ENCODE peak calls at places on chromosomes 3 and 15, in eight cellular contexts. One of them, this sample, is unnamed.

GRCh38 chr15:57041416-57041815 is 123.0 kb downstream of the TCF12 start:
- DNase-seq in posterior cingulate gyrus: no peak
- DNase-seq in stimulated activated CD4-positive, alpha-beta T cell treated with anti-CD3 and anti-CD28 coated beads, Interleukin-12 subunit alpha, Interleukin-12 subunit beta, amount 100 ng/mL, for 4 hours: no peak
- DNase-seq in NCI-H1092: no peak
- DNase-seq in AG08395: no peak
- DNase-seq in aorta: no peak
- DNase-seq in WTC11: no peak
- DNase-seq in posterior vena cava: no peak
- DNase-seq in this sample: no peak

GRCh38 chr3:13012228-13012691 is 61.0 kb downstream of the IQSEC1 start:
- DNase-seq in posterior cingulate gyrus: peak
- DNase-seq in stimulated activated CD4-positive, alpha-beta T cell treated with anti-CD3 and anti-CD28 coated beads, Interleukin-12 subunit alpha, Interleukin-12 subunit beta, amount 100 ng/mL, for 4 hours: no peak
- DNase-seq in NCI-H1092: peak
- DNase-seq in AG08395: peak
- DNase-seq in aorta: peak
- DNase-seq in WTC11: no peak
- DNase-seq in posterior vena cava: peak
- DNase-seq in this sample: no peak

GRCh38 chr3:49092948-49093852 is 671 bp downstream of the QRICH1 start:
- DNase-seq in posterior cingulate gyrus: peak
- DNase-seq in stimulated activated CD4-positive, alpha-beta T cell treated with anti-CD3 and anti-CD28 coated beads, Interleukin-12 subunit alpha, Interleukin-12 subunit beta, amount 100 ng/mL, for 4 hours: peak
- DNase-seq in NCI-H1092: peak
- DNase-seq in AG08395: peak
- DNase-seq in aorta: peak
- DNase-seq in WTC11: peak
- DNase-seq in posterior vena cava: peak
- DNase-seq in this sample: peak

GRCh38 chr3:46471371-46471914 is 6.7 kb upstream of the LTF start:
- DNase-seq in posterior cingulate gyrus: no peak
- DNase-seq in stimulated activated CD4-positive, alpha-beta T cell treated with anti-CD3 and anti-CD28 coated beads, Interleukin-12 subunit alpha, Interleukin-12 subunit beta, amount 100 ng/mL, for 4 hours: no peak
- DNase-seq in NCI-H1092: no peak
- DNase-seq in AG08395: no peak
- DNase-seq in aorta: no peak
- DNase-seq in WTC11: no peak
- DNase-seq in posterior vena cava: peak
- DNase-seq in this sample: no peak

GRCh38 chr3:195221015-195221853 is 49.7 kb downstream of the XXYLT1 start:
- DNase-seq in posterior cingulate gyrus: peak
- DNase-seq in stimulated activated CD4-positive, alpha-beta T cell treated with anti-CD3 and anti-CD28 coated beads, Interleukin-12 subunit alpha, Interleukin-12 subunit beta, amount 100 ng/mL, for 4 hours: no peak
- DNase-seq in NCI-H1092: no peak
- DNase-seq in AG08395: peak
- DNase-seq in aorta: peak
- DNase-seq in WTC11: no peak
- DNase-seq in posterior vena cava: peak
- DNase-seq in this sample: no peak

GRCh38 chr15:53059273-53060043 is 269.3 kb upstream of the ONECUT1 start:
- DNase-seq in posterior cingulate gyrus: no peak
- DNase-seq in stimulated activated CD4-positive, alpha-beta T cell treated with anti-CD3 and anti-CD28 coated beads, Interleukin-12 subunit alpha, Interleukin-12 subunit beta, amount 100 ng/mL, for 4 hours: no peak
- DNase-seq in NCI-H1092: no peak
- DNase-seq in AG08395: no peak
- DNase-seq in aorta: no peak
- DNase-seq in WTC11: no peak
- DNase-seq in posterior vena cava: no peak
- DNase-seq in this sample: no peak

GRCh38 chr3:184757010-184757651 is 45.3 kb upstream of the MAGEF1 start:
- DNase-seq in posterior cingulate gyrus: peak
- DNase-seq in stimulated activated CD4-positive, alpha-beta T cell treated with anti-CD3 and anti-CD28 coated beads, Interleukin-12 subunit alpha, Interleukin-12 subunit beta, amount 100 ng/mL, for 4 hours: no peak
- DNase-seq in NCI-H1092: no peak
- DNase-seq in AG08395: peak
- DNase-seq in aorta: peak
- DNase-seq in WTC11: no peak
- DNase-seq in posterior vena cava: peak
- DNase-seq in this sample: no peak

GRCh38 chr15:65032823-65033537 is 3.5 kb upstream of the MTFMT start:
- DNase-seq in posterior cingulate gyrus: peak
- DNase-seq in stimulated activated CD4-positive, alpha-beta T cell treated with anti-CD3 and anti-CD28 coated beads, Interleukin-12 subunit alpha, Interleukin-12 subunit beta, amount 100 ng/mL, for 4 hours: peak
- DNase-seq in NCI-H1092: peak
- DNase-seq in AG08395: peak
- DNase-seq in aorta: peak
- DNase-seq in WTC11: peak
- DNase-seq in posterior vena cava: peak
- DNase-seq in this sample: peak

GRCh38 chr3:18369561-18370185 is 55.5 kb downstream of the SATB1 start:
- DNase-seq in posterior cingulate gyrus: peak
- DNase-seq in stimulated activated CD4-positive, alpha-beta T cell treated with anti-CD3 and anti-CD28 coated beads, Interleukin-12 subunit alpha, Interleukin-12 subunit beta, amount 100 ng/mL, for 4 hours: no peak
- DNase-seq in NCI-H1092: peak
- DNase-seq in AG08395: no peak
- DNase-seq in aorta: peak
- DNase-seq in WTC11: no peak
- DNase-seq in posterior vena cava: no peak
- DNase-seq in this sample: no peak

GRCh38 chr3:126784254-126784653 is 80.2 kb downstream of the CHCHD6 start:
- DNase-seq in posterior cingulate gyrus: no peak
- DNase-seq in stimulated activated CD4-positive, alpha-beta T cell treated with anti-CD3 and anti-CD28 coated beads, Interleukin-12 subunit alpha, Interleukin-12 subunit beta, amount 100 ng/mL, for 4 hours: no peak
- DNase-seq in NCI-H1092: no peak
- DNase-seq in AG08395: no peak
- DNase-seq in aorta: no peak
- DNase-seq in WTC11: no peak
- DNase-seq in posterior vena cava: no peak
- DNase-seq in this sample: no peak

GRCh38 chr3:177894021-177894690 is 642.1 kb upstream of the KCNMB2 start:
- DNase-seq in posterior cingulate gyrus: no peak
- DNase-seq in stimulated activated CD4-positive, alpha-beta T cell treated with anti-CD3 and anti-CD28 coated beads, Interleukin-12 subunit alpha, Interleukin-12 subunit beta, amount 100 ng/mL, for 4 hours: no peak
- DNase-seq in NCI-H1092: no peak
- DNase-seq in AG08395: no peak
- DNase-seq in aorta: no peak
- DNase-seq in WTC11: no peak
- DNase-seq in posterior vena cava: no peak
- DNase-seq in this sample: no peak

GRCh38 chr15:78976691-78977090 is 31.8 kb upstream of the CTSH start:
- DNase-seq in posterior cingulate gyrus: no peak
- DNase-seq in stimulated activated CD4-positive, alpha-beta T cell treated with anti-CD3 and anti-CD28 coated beads, Interleukin-12 subunit alpha, Interleukin-12 subunit beta, amount 100 ng/mL, for 4 hours: no peak
- DNase-seq in NCI-H1092: no peak
- DNase-seq in AG08395: no peak
- DNase-seq in aorta: peak
- DNase-seq in WTC11: no peak
- DNase-seq in posterior vena cava: no peak
- DNase-seq in this sample: no peak

This sample was measured in NCI-H345.